ENCODE peak calls at places on chromosomes 16 and 17, in eight cellular contexts. K is C1 segment of cervical spinal cord; T is AG10803; U is neural crest cell; O is activated CD8-positive, alpha-beta memory T cell treated with anti-CD3 and anti-CD28 coated beads, Interleukin-2, amount 50 U/mL, for 48 hours; H is EL; E is T-helper 9 cell; P is caudate nucleus. V is an unnamed sample.

GRCh38 chr17:80030730-80031410 is 4.8 kb downstream of the TBC1D16 start:
- DNase-seq in K (peak), T (no peak), U (no peak), O (no peak), H (no peak), E (no peak), P (no peak), V (no peak)

GRCh38 chr16:75065149-75065807 is 51.3 kb downstream of the LDHD start:
- DNase-seq in K (no peak), T (no peak), U (no peak), O (peak), H (no peak), E (no peak), P (no peak), V (no peak)

GRCh38 chr16:15523092-15523541 is 88.7 kb downstream of the BMERB1 start:
- DNase-seq in K (peak), T (no peak), U (no peak), O (no peak), H (no peak), E (no peak), P (peak), V (no peak)

GRCh38 chr16:290015-290680 is 7.2 kb downstream of the PDIA2 start:
- DNase-seq in K (no peak), T (no peak), U (no peak), O (no peak), H (no peak), E (no peak), P (no peak), V (no peak)

GRCh38 chr16:85423186-85423550 is 190.0 kb upstream of the GSE1 start:
- DNase-seq in K (no peak), T (no peak), U (no peak), O (no peak), H (no peak), E (no peak), P (no peak), V (peak)

GRCh38 chr17:21380659-21381058 is 4.5 kb downstream of the KCNJ12 start:
- DNase-seq in K (no peak), T (no peak), U (no peak), O (no peak), H (no peak), E (no peak), P (no peak), V (no peak)

GRCh38 chr17:59762022-59762825 is 54.8 kb downstream of the VMP1 start:
- DNase-seq in K (no peak), T (peak), U (no peak), O (no peak), H (peak), E (no peak), P (no peak), V (no peak)

GRCh38 chr16:84717484-84717883 is 17.7 kb downstream of the USP10 start:
- DNase-seq in K (no peak), T (no peak), U (no peak), O (no peak), H (no peak), E (no peak), P (no peak), V (no peak)

GRCh38 chr17:20010099-20010863 is 1.1 kb downstream of the SPECC1 start:
- DNase-seq in K (peak), T (peak), U (peak), O (no peak), H (peak), E (no peak), P (peak), V (peak)

GRCh38 chr17:77735051-77735340 is 223.5 kb upstream of the TNRC6C start:
- DNase-seq in K (peak), T (no peak), U (no peak), O (no peak), H (no peak), E (no peak), P (peak), V (no peak)

GRCh38 chr17:81831957-81832607 is 1.0 kb downstream of the MCRIP1 start:
- DNase-seq in K (no peak), T (peak), U (no peak), O (peak), H (peak), E (peak), P (no peak), V (no peak)

GRCh38 chr17:61179316-61179715 is 220.3 kb upstream of the TBX2 start:
- DNase-seq in K (no peak), T (no peak), U (peak), O (no peak), H (no peak), E (no peak), P (no peak), V (no peak)

GRCh38 chr16:67150058-67150832 is 553 bp downstream of the B3GNT9 start:
- DNase-seq in K (no peak), T (peak), U (peak), O (peak), H (peak), E (no peak), P (no peak), V (peak)

GRCh38 chr16:28292731-28293588 is 635 bp downstream of the SBK1 start:
- DNase-seq in K (peak), T (no peak), U (peak), O (peak), H (no peak), E (no peak), P (no peak), V (peak)